ENCODE peak calls at places on chromosome 4, in five cellular contexts. One of them, this sample, is unnamed.

GRCh38 chr4:157664726-157665125 is 444.2 kb downstream of the GRIA2 start:
- DNase-seq in tibial nerve: no peak
- DNase-seq in epithelial cell of esophagus: peak; percentile 44
- DNase-seq in AG04450: no peak
- DNase-seq in Peyer's patch: no peak
- DNase-seq in this sample: peak; percentile 12

GRCh38 chr4:121181493-121181892 is 17.4 kb upstream of the TNIP3 start:
- DNase-seq in Peyer's patch: no peak
- DNase-seq in tibial nerve: no peak
- DNase-seq in AG04450: no peak
- DNase-seq in epithelial cell of esophagus: no peak
- DNase-seq in this sample: no peak

GRCh38 chr4:152106113-152106763 is 345.4 kb upstream of the GATB start:
- DNase-seq in tibial nerve: peak; percentile 59
- DNase-seq in epithelial cell of esophagus: peak; percentile 97
- DNase-seq in AG04450: peak; percentile 89
- DNase-seq in Peyer's patch: peak; percentile 76
- DNase-seq in this sample: peak; percentile 97

GRCh38 chr4:119130365-119131065 is 5.1 kb upstream of the MYOZ2 start:
- DNase-seq in tibial nerve: no peak
- DNase-seq in Peyer's patch: no peak
- DNase-seq in epithelial cell of esophagus: no peak
- DNase-seq in AG04450: no peak
- DNase-seq in this sample: peak; percentile 91

GRCh38 chr4:102867278-102868152 is 1.3 kb upstream of the CISD2 start:
- DNase-seq in epithelial cell of esophagus: no peak
- DNase-seq in Peyer's patch: no peak
- DNase-seq in tibial nerve: no peak
- DNase-seq in AG04450: no peak
- DNase-seq in this sample: no peak

GRCh38 chr4:71830497-71831178 is 46.8 kb upstream of the GC start:
- DNase-seq in tibial nerve: no peak
- DNase-seq in AG04450: no peak
- DNase-seq in Peyer's patch: no peak
- DNase-seq in epithelial cell of esophagus: no peak
- DNase-seq in this sample: no peak

GRCh38 chr4:81164623-81165416 is 50.2 kb downstream of the PRKG2 start:
- DNase-seq in tibial nerve: no peak
- DNase-seq in epithelial cell of esophagus: peak; percentile 93
- DNase-seq in Peyer's patch: peak; percentile 76
- DNase-seq in AG04450: peak; percentile 8
- DNase-seq in this sample: peak; percentile 25

GRCh38 chr4:38905657-38906398 is 38.2 kb downstream of the FAM114A1 start:
- DNase-seq in AG04450: no peak
- DNase-seq in tibial nerve: no peak
- DNase-seq in Peyer's patch: no peak
- DNase-seq in epithelial cell of esophagus: no peak
- DNase-seq in this sample: no peak

GRCh38 chr4:94548571-94548970 is 96.8 kb downstream of the PDLIM5 start:
- DNase-seq in epithelial cell of esophagus: peak; percentile 94
- DNase-seq in tibial nerve: no peak
- DNase-seq in AG04450: no peak
- DNase-seq in Peyer's patch: no peak
- DNase-seq in this sample: peak; percentile 94

DNA sequence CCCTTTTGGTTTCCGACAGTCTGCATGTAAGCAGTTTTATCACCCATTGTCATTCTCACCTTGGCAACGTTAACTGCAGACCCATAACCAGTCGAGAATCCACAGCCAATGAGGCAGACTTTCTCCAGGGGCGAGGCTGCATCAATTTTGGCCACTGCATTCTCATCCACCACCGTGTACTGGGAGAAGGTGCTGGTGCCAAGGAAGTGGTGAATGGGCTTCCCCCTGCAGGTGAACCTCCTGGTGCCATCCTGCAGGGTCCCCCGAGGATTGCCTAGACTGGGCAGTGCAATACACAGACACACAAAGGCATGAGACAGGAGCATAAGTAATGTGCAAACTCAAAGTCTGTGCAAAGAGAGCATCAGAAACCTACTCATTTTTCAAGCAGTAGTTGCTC is 5.4 kb downstream of the ADH1B start:
- DNase-seq in Peyer's patch: no peak
- DNase-seq in AG04450: no peak
- DNase-seq in epithelial cell of esophagus: no peak
- DNase-seq in tibial nerve: no peak
- DNase-seq in this sample: no peak
- H3K4me3 ChIP-seq in Peyer's patch: no peak overlapping the region
- H3K4me3 ChIP-seq in AG04450: no peak overlapping the region
- H3K4me3 ChIP-seq in epithelial cell of esophagus: no peak overlapping the region
- H3K4me3 ChIP-seq in tibial nerve: peak overlapping the region; percentile 1
- H3K4me3 ChIP-seq in this sample: no peak overlapping the region

GRCh38 chr4:3723232-3723642 is 42.9 kb upstream of the ADRA2C start:
- DNase-seq in AG04450: no peak
- DNase-seq in epithelial cell of esophagus: no peak
- DNase-seq in tibial nerve: no peak
- DNase-seq in Peyer's patch: no peak
- DNase-seq in this sample: no peak

GRCh38 chr4:3722446-3723231 is 43.5 kb upstream of the ADRA2C start:
- DNase-seq in tibial nerve: no peak
- DNase-seq in AG04450: no peak
- DNase-seq in epithelial cell of esophagus: no peak
- DNase-seq in Peyer's patch: no peak
- DNase-seq in this sample: no peak

GRCh38 chr4:3725936-3726895 is 40.0 kb upstream of the ADRA2C start:
- DNase-seq in tibial nerve: no peak
- DNase-seq in Peyer's patch: no peak
- DNase-seq in epithelial cell of esophagus: no peak
- DNase-seq in AG04450: no peak
- DNase-seq in this sample: no peak

GRCh38 chr4:3721627-3722026 is 44.6 kb upstream of the ADRA2C start:
- DNase-seq in epithelial cell of esophagus: no peak
- DNase-seq in Peyer's patch: no peak
- DNase-seq in AG04450: no peak
- DNase-seq in tibial nerve: no peak
- DNase-seq in this sample: no peak

DNA sequence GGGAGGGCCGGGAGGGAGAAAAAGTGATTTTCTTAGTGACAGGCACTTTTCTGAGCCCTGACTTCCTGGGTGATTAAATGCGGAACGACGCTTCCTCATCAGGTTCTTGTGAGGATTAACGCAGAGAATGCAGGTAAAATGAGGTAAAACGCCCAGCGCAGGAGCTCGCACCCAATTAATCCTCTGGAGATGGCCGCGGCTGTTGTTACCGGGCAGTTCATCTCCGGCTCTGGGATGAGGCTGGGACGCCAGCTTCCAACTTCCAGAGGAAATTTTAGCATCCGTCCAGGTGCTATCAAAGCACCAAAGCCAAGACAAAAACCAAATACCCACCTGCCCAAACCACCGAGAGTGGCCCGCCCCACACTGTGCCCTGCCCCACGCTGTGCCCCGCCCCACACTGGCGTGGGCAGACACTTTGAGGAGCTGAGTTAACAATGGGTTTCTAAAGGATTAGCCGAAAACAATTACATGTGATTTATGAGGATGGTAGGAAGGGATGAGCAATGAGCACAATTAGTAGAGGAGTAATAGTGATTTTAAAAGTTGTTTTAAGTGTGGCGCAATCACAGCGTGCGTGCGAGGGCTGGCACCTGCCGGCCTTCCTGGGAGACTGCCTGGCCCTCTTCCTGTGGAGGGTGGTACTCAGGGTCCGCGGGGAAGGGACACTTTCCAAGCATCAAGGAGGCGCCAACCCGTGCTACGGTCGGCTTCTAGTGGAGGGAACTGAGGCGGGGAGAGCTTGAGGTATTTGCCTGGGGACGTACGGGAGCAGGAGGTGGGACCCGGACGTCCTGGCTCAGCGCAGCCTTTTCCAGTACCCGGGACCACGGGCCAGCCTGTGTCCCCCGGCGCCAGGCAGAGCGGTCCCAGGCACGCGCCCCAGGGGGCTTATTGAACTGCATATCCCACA is 41.6 kb upstream of the ADRA2C start:
- DNase-seq in Peyer's patch: no peak
- DNase-seq in AG04450: no peak
- DNase-seq in epithelial cell of esophagus: no peak
- DNase-seq in tibial nerve: no peak
- DNase-seq in this sample: no peak
- TF ChIP-seq CTCF in Peyer's patch: no peak
- TF ChIP-seq CTCF in AG04450: no peak
- TF ChIP-seq CTCF in epithelial cell of esophagus: no peak
- TF ChIP-seq CTCF in tibial nerve: no peak
- TF ChIP-seq CTCF in this sample: no peak

DNA sequence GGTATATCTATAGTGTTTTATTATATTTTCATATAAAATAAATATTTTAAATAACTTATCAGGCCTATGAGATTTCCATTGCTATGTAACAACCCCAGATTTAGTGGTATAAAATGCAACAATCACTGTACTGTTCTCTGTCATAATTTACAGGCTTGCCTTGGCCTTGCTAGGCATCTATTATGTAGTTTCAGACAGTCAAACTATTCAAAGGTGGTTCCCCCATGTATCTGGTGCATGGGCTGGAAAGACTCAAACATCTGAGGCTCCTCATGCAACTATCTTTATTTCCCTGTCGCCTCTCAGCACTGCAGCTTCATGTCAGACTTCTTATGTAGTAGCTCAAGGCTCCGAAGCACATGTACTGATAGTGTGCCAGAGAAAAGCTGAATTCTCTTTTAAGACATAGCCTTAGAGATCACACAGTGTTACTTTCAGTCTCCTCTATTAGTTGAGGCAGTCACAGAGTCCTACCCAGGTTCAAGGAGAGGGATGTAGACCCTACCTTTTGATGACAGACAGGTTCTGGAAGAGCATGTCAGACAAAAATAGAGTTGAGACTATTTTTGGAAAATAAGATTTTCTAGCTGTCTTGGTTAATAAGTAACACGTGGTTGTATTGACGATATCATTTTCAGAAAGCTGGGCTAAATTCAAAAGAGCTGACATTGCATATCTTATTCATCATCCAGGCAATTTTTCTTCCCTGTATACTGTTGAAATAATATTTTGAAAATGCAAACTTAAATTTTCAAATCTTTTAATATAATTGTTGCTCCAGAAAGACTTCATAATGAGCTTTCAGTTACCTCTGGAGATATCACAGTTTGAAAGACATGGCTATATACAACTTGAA is 19.4 kb downstream of the MTTP start:
- DNase-seq in AG04450: no peak
- DNase-seq in tibial nerve: no peak
- DNase-seq in epithelial cell of esophagus: no peak
- DNase-seq in Peyer's patch: no peak
- DNase-seq in this sample: no peak
- H3K4me3 ChIP-seq in AG04450: no peak overlapping the region
- H3K4me3 ChIP-seq in tibial nerve: no peak overlapping the region
- H3K4me3 ChIP-seq in epithelial cell of esophagus: no peak overlapping the region
- H3K4me3 ChIP-seq in Peyer's patch: no peak overlapping the region
- H3K4me3 ChIP-seq in this sample: no peak overlapping the region

DNA sequence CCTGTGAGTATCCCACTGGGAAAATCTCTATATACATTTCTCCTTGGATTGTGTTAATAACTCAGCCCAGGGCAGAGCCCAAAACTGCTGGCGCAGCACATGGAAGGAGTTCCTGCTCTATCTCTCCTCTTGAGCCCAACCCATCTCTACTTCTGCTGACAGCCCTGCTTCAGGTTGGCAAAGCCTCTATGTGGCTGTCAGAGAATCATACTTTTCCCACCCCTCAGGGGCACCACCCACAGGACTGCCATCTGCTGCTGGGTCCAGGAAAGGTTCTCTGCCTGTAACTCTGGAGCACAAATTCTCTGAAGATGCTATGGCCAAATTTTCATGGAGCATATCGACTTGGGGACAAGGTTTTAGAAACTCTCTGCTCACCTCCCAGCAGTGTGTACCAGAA is 278.5 kb upstream of the EMCN start:
- DNase-seq in tibial nerve: no peak
- DNase-seq in epithelial cell of esophagus: no peak
- DNase-seq in AG04450: no peak
- DNase-seq in Peyer's patch: no peak
- DNase-seq in this sample: no peak
- TF ChIP-seq CTCF in tibial nerve: no peak
- TF ChIP-seq CTCF in epithelial cell of esophagus: no peak
- TF ChIP-seq CTCF in AG04450: no peak
- TF ChIP-seq CTCF in Peyer's patch: no peak
- TF ChIP-seq CTCF in this sample: no peak

This sample was measured in fibroblast of the aortic adventitia.